ENCODE peak calls at places on chromosomes 6 and 20, in six cellular contexts. One of them, this sample, is unnamed.
A peak's percentile ranks its signal among the peaks of the same experiment; 100 is the strongest.

GRCh38 chr6:34143884-34144580 is 1.9 kb downstream of the GRM4 start:
- DNase-seq in activated naive CD4-positive, alpha-beta T cell: no peak
- DNase-seq in fibroblast of the aortic adventitia: no peak
- DNase-seq in ureter: no peak
- DNase-seq in activated CD4-positive, alpha-beta T cell treated with anti-CD3 and anti-CD28 coated beads, Interleukin-2, amount 50 U/mL, for 4 hours: peak; percentile 36
- DNase-seq in NCI-H345: peak; percentile 55
- DNase-seq in this sample: peak; percentile 55

GRCh38 chr6:51927450-51927849 is 160.0 kb downstream of the PKHD1 start:
- DNase-seq in activated naive CD4-positive, alpha-beta T cell: no peak
- DNase-seq in fibroblast of the aortic adventitia: no peak
- DNase-seq in ureter: no peak
- DNase-seq in activated CD4-positive, alpha-beta T cell treated with anti-CD3 and anti-CD28 coated beads, Interleukin-2, amount 50 U/mL, for 4 hours: no peak
- DNase-seq in NCI-H345: no peak
- DNase-seq in this sample: no peak

GRCh38 chr6:137013738-137014602 is 30.8 kb downstream of the IL20RA start:
- DNase-seq in activated naive CD4-positive, alpha-beta T cell: no peak
- DNase-seq in fibroblast of the aortic adventitia: peak; percentile 77
- DNase-seq in ureter: no peak
- DNase-seq in activated CD4-positive, alpha-beta T cell treated with anti-CD3 and anti-CD28 coated beads, Interleukin-2, amount 50 U/mL, for 4 hours: no peak
- DNase-seq in NCI-H345: peak; percentile 49
- DNase-seq in this sample: peak; percentile 52

GRCh38 chr6:81938991-81939773 is 186.7 kb upstream of the TENT5A start:
- DNase-seq in activated naive CD4-positive, alpha-beta T cell: no peak
- DNase-seq in fibroblast of the aortic adventitia: peak; percentile 97
- DNase-seq in ureter: no peak
- DNase-seq in activated CD4-positive, alpha-beta T cell treated with anti-CD3 and anti-CD28 coated beads, Interleukin-2, amount 50 U/mL, for 4 hours: no peak
- DNase-seq in NCI-H345: no peak
- DNase-seq in this sample: no peak

GRCh38 chr6:70281923-70282902 is 20.7 kb downstream of the COL9A1 start:
- DNase-seq in activated naive CD4-positive, alpha-beta T cell: no peak
- DNase-seq in fibroblast of the aortic adventitia: no peak
- DNase-seq in ureter: no peak
- DNase-seq in activated CD4-positive, alpha-beta T cell treated with anti-CD3 and anti-CD28 coated beads, Interleukin-2, amount 50 U/mL, for 4 hours: no peak
- DNase-seq in NCI-H345: no peak
- DNase-seq in this sample: no peak

GRCh38 chr6:17574871-17575560 is 25.1 kb upstream of the FAM8A1 start:
- DNase-seq in activated naive CD4-positive, alpha-beta T cell: no peak
- DNase-seq in fibroblast of the aortic adventitia: peak; percentile 83
- DNase-seq in ureter: no peak
- DNase-seq in activated CD4-positive, alpha-beta T cell treated with anti-CD3 and anti-CD28 coated beads, Interleukin-2, amount 50 U/mL, for 4 hours: no peak
- DNase-seq in NCI-H345: no peak
- DNase-seq in this sample: no peak

GRCh38 chr20:62772103-62772611 is 24.1 kb upstream of the MRGBP start:
- DNase-seq in activated naive CD4-positive, alpha-beta T cell: no peak
- DNase-seq in fibroblast of the aortic adventitia: no peak
- DNase-seq in ureter: no peak
- DNase-seq in activated CD4-positive, alpha-beta T cell treated with anti-CD3 and anti-CD28 coated beads, Interleukin-2, amount 50 U/mL, for 4 hours: no peak
- DNase-seq in NCI-H345: no peak
- DNase-seq in this sample: no peak

GRCh38 chr20:54476336-54476928 is 1.0 kb downstream of the DOK5 start:
- DNase-seq in activated naive CD4-positive, alpha-beta T cell: no peak
- DNase-seq in fibroblast of the aortic adventitia: peak; percentile 23
- DNase-seq in ureter: no peak
- DNase-seq in activated CD4-positive, alpha-beta T cell treated with anti-CD3 and anti-CD28 coated beads, Interleukin-2, amount 50 U/mL, for 4 hours: no peak
- DNase-seq in NCI-H345: no peak
- DNase-seq in this sample: no peak

GRCh38 chr20:56426026-56426425 is 14.0 kb downstream of the CASS4 start:
- DNase-seq in activated naive CD4-positive, alpha-beta T cell: no peak
- DNase-seq in fibroblast of the aortic adventitia: no peak
- DNase-seq in ureter: no peak
- DNase-seq in activated CD4-positive, alpha-beta T cell treated with anti-CD3 and anti-CD28 coated beads, Interleukin-2, amount 50 U/mL, for 4 hours: no peak
- DNase-seq in NCI-H345: no peak
- DNase-seq in this sample: no peak

GRCh38 chr20:208937-209566 is 18.0 kb upstream of the DEFB129 start:
- DNase-seq in activated naive CD4-positive, alpha-beta T cell: no peak
- DNase-seq in fibroblast of the aortic adventitia: peak; percentile 80
- DNase-seq in ureter: no peak
- DNase-seq in activated CD4-positive, alpha-beta T cell treated with anti-CD3 and anti-CD28 coated beads, Interleukin-2, amount 50 U/mL, for 4 hours: no peak
- DNase-seq in NCI-H345: peak; percentile 6
- DNase-seq in this sample: peak; percentile 65

GRCh38 chr6:15330174-15330934 is 84.5 kb downstream of the JARID2 start:
- DNase-seq in activated naive CD4-positive, alpha-beta T cell: no peak
- DNase-seq in fibroblast of the aortic adventitia: peak; percentile 69
- DNase-seq in ureter: no peak
- DNase-seq in activated CD4-positive, alpha-beta T cell treated with anti-CD3 and anti-CD28 coated beads, Interleukin-2, amount 50 U/mL, for 4 hours: no peak
- DNase-seq in NCI-H345: no peak
- DNase-seq in this sample: no peak

GRCh38 chr6:57262901-57263694 is 41.0 kb upstream of the RAB23 start:
- DNase-seq in activated naive CD4-positive, alpha-beta T cell: no peak
- DNase-seq in fibroblast of the aortic adventitia: peak; percentile 97
- DNase-seq in ureter: no peak
- DNase-seq in activated CD4-positive, alpha-beta T cell treated with anti-CD3 and anti-CD28 coated beads, Interleukin-2, amount 50 U/mL, for 4 hours: no peak
- DNase-seq in NCI-H345: no peak
- DNase-seq in this sample: no peak

GRCh38 chr20:41086402-41087324 is 50.7 kb upstream of the PLCG1 start:
- DNase-seq in activated naive CD4-positive, alpha-beta T cell: no peak
- DNase-seq in fibroblast of the aortic adventitia: no peak
- DNase-seq in ureter: no peak
- DNase-seq in activated CD4-positive, alpha-beta T cell treated with anti-CD3 and anti-CD28 coated beads, Interleukin-2, amount 50 U/mL, for 4 hours: no peak
- DNase-seq in NCI-H345: peak; percentile 89
- DNase-seq in this sample: peak; percentile 93

GRCh38 chr6:1670711-1671462 is 61.2 kb downstream of the FOXC1 start:
- DNase-seq in activated naive CD4-positive, alpha-beta T cell: no peak
- DNase-seq in fibroblast of the aortic adventitia: peak; percentile 26
- DNase-seq in ureter: no peak
- DNase-seq in activated CD4-positive, alpha-beta T cell treated with anti-CD3 and anti-CD28 coated beads, Interleukin-2, amount 50 U/mL, for 4 hours: no peak
- DNase-seq in NCI-H345: no peak
- DNase-seq in this sample: no peak

GRCh38 chr6:43628392-43629103 is 516 bp downstream of the GTPBP2 start:
- DNase-seq in activated naive CD4-positive, alpha-beta T cell: peak; percentile 17
- DNase-seq in fibroblast of the aortic adventitia: peak; percentile 58
- DNase-seq in ureter: peak; percentile 73
- DNase-seq in activated CD4-positive, alpha-beta T cell treated with anti-CD3 and anti-CD28 coated beads, Interleukin-2, amount 50 U/mL, for 4 hours: peak; percentile 39
- DNase-seq in NCI-H345: peak; percentile 67
- DNase-seq in this sample: peak; percentile 37

GRCh38 chr20:58714340-58714922 is 21.8 kb downstream of the NPEPL1 start:
- DNase-seq in activated naive CD4-positive, alpha-beta T cell: no peak
- DNase-seq in fibroblast of the aortic adventitia: no peak
- DNase-seq in ureter: peak; percentile 40
- DNase-seq in activated CD4-positive, alpha-beta T cell treated with anti-CD3 and anti-CD28 coated beads, Interleukin-2, amount 50 U/mL, for 4 hours: no peak
- DNase-seq in NCI-H345: no peak
- DNase-seq in this sample: no peak

GRCh38 chr6:53426544-53427270 is 78.0 kb upstream of the ELOVL5 start:
- DNase-seq in activated naive CD4-positive, alpha-beta T cell: no peak
- DNase-seq in fibroblast of the aortic adventitia: no peak
- DNase-seq in ureter: no peak
- DNase-seq in activated CD4-positive, alpha-beta T cell treated with anti-CD3 and anti-CD28 coated beads, Interleukin-2, amount 50 U/mL, for 4 hours: no peak
- DNase-seq in NCI-H345: no peak
- DNase-seq in this sample: no peak

GRCh38 chr6:16105874-16106273 is 23.0 kb upstream of the MYLIP start:
- DNase-seq in activated naive CD4-positive, alpha-beta T cell: no peak
- DNase-seq in fibroblast of the aortic adventitia: peak; percentile 85
- DNase-seq in ureter: no peak
- DNase-seq in activated CD4-positive, alpha-beta T cell treated with anti-CD3 and anti-CD28 coated beads, Interleukin-2, amount 50 U/mL, for 4 hours: no peak
- DNase-seq in NCI-H345: no peak
- DNase-seq in this sample: no peak

GRCh38 chr6:101016163-101016562 is 135.0 kb upstream of the ASCC3 start:
- DNase-seq in activated naive CD4-positive, alpha-beta T cell: no peak
- DNase-seq in fibroblast of the aortic adventitia: no peak
- DNase-seq in ureter: no peak
- DNase-seq in activated CD4-positive, alpha-beta T cell treated with anti-CD3 and anti-CD28 coated beads, Interleukin-2, amount 50 U/mL, for 4 hours: no peak
- DNase-seq in NCI-H345: no peak
- DNase-seq in this sample: no peak

GRCh38 chr6:42569102-42570028 is 5.5 kb downstream of the UBR2 start:
- DNase-seq in activated naive CD4-positive, alpha-beta T cell: no peak
- DNase-seq in fibroblast of the aortic adventitia: peak; percentile 95
- DNase-seq in ureter: no peak
- DNase-seq in activated CD4-positive, alpha-beta T cell treated with anti-CD3 and anti-CD28 coated beads, Interleukin-2, amount 50 U/mL, for 4 hours: no peak
- DNase-seq in NCI-H345: no peak
- DNase-seq in this sample: no peak

GRCh38 chr6:140321891-140322290 is 947.4 kb upstream of the CITED2 start:
- DNase-seq in activated naive CD4-positive, alpha-beta T cell: no peak
- DNase-seq in fibroblast of the aortic adventitia: no peak
- DNase-seq in ureter: no peak
- DNase-seq in activated CD4-positive, alpha-beta T cell treated with anti-CD3 and anti-CD28 coated beads, Interleukin-2, amount 50 U/mL, for 4 hours: no peak
- DNase-seq in NCI-H345: no peak
- DNase-seq in this sample: no peak

GRCh38 chr6:166501246-166501645 is 85.2 kb downstream of the RAMACL start:
- DNase-seq in activated naive CD4-positive, alpha-beta T cell: no peak
- DNase-seq in fibroblast of the aortic adventitia: no peak
- DNase-seq in ureter: no peak
- DNase-seq in activated CD4-positive, alpha-beta T cell treated with anti-CD3 and anti-CD28 coated beads, Interleukin-2, amount 50 U/mL, for 4 hours: no peak
- DNase-seq in NCI-H345: no peak
- DNase-seq in this sample: no peak

GRCh38 chr6:144581807-144582537 is 296.8 kb downstream of the UTRN start:
- DNase-seq in activated naive CD4-positive, alpha-beta T cell: no peak
- DNase-seq in fibroblast of the aortic adventitia: peak; percentile 43
- DNase-seq in ureter: no peak
- DNase-seq in activated CD4-positive, alpha-beta T cell treated with anti-CD3 and anti-CD28 coated beads, Interleukin-2, amount 50 U/mL, for 4 hours: peak; percentile 3
- DNase-seq in NCI-H345: no peak
- DNase-seq in this sample: peak; percentile 47

GRCh38 chr6:168133707-168134398 is 54.8 kb upstream of the FRMD1 start:
- DNase-seq in activated naive CD4-positive, alpha-beta T cell: no peak
- DNase-seq in fibroblast of the aortic adventitia: no peak
- DNase-seq in ureter: peak; percentile 42
- DNase-seq in activated CD4-positive, alpha-beta T cell treated with anti-CD3 and anti-CD28 coated beads, Interleukin-2, amount 50 U/mL, for 4 hours: no peak
- DNase-seq in NCI-H345: no peak
- DNase-seq in this sample: no peak

GRCh38 chr6:40482532-40482931 is 104.6 kb downstream of the LRFN2 start:
- DNase-seq in activated naive CD4-positive, alpha-beta T cell: no peak
- DNase-seq in fibroblast of the aortic adventitia: no peak
- DNase-seq in ureter: no peak
- DNase-seq in activated CD4-positive, alpha-beta T cell treated with anti-CD3 and anti-CD28 coated beads, Interleukin-2, amount 50 U/mL, for 4 hours: no peak
- DNase-seq in NCI-H345: no peak
- DNase-seq in this sample: no peak

GRCh38 chr6:73577605-73578160 is 56.9 kb upstream of the EEF1A1 start:
- DNase-seq in activated naive CD4-positive, alpha-beta T cell: no peak
- DNase-seq in fibroblast of the aortic adventitia: peak; percentile 29
- DNase-seq in ureter: no peak
- DNase-seq in activated CD4-positive, alpha-beta T cell treated with anti-CD3 and anti-CD28 coated beads, Interleukin-2, amount 50 U/mL, for 4 hours: no peak
- DNase-seq in NCI-H345: no peak
- DNase-seq in this sample: no peak

GRCh38 chr20:54083459-54083858 is 13.1 kb upstream of the BCAS1 start:
- DNase-seq in activated naive CD4-positive, alpha-beta T cell: no peak
- DNase-seq in fibroblast of the aortic adventitia: no peak
- DNase-seq in ureter: no peak
- DNase-seq in activated CD4-positive, alpha-beta T cell treated with anti-CD3 and anti-CD28 coated beads, Interleukin-2, amount 50 U/mL, for 4 hours: no peak
- DNase-seq in NCI-H345: no peak
- DNase-seq in this sample: no peak

GRCh38 chr6:45663181-45664180 is 285.7 kb upstream of the SUPT3H start:
- DNase-seq in activated naive CD4-positive, alpha-beta T cell: peak; percentile 14
- DNase-seq in fibroblast of the aortic adventitia: peak; percentile 42
- DNase-seq in ureter: no peak
- DNase-seq in activated CD4-positive, alpha-beta T cell treated with anti-CD3 and anti-CD28 coated beads, Interleukin-2, amount 50 U/mL, for 4 hours: peak; percentile 7
- DNase-seq in NCI-H345: no peak
- DNase-seq in this sample: no peak

GRCh38 chr20:41587523-41587922 is 30.7 kb downstream of the CHD6 start:
- DNase-seq in activated naive CD4-positive, alpha-beta T cell: no peak
- DNase-seq in fibroblast of the aortic adventitia: no peak
- DNase-seq in ureter: no peak
- DNase-seq in activated CD4-positive, alpha-beta T cell treated with anti-CD3 and anti-CD28 coated beads, Interleukin-2, amount 50 U/mL, for 4 hours: no peak
- DNase-seq in NCI-H345: no peak
- DNase-seq in this sample: no peak

GRCh38 chr6:11231108-11231463 is 1.4 kb downstream of the NEDD9 start:
- DNase-seq in activated naive CD4-positive, alpha-beta T cell: no peak
- DNase-seq in fibroblast of the aortic adventitia: no peak
- DNase-seq in ureter: no peak
- DNase-seq in activated CD4-positive, alpha-beta T cell treated with anti-CD3 and anti-CD28 coated beads, Interleukin-2, amount 50 U/mL, for 4 hours: no peak
- DNase-seq in NCI-H345: no peak
- DNase-seq in this sample: no peak

GRCh38 chr6:108684809-108685329 is 124.2 kb downstream of the FOXO3 start:
- DNase-seq in activated naive CD4-positive, alpha-beta T cell: no peak
- DNase-seq in fibroblast of the aortic adventitia: peak; percentile 49
- DNase-seq in ureter: no peak
- DNase-seq in activated CD4-positive, alpha-beta T cell treated with anti-CD3 and anti-CD28 coated beads, Interleukin-2, amount 50 U/mL, for 4 hours: no peak
- DNase-seq in NCI-H345: no peak
- DNase-seq in this sample: no peak

GRCh38 chr20:9256359-9256758 is 187.5 kb downstream of the PLCB4 start:
- DNase-seq in activated naive CD4-positive, alpha-beta T cell: no peak
- DNase-seq in fibroblast of the aortic adventitia: no peak
- DNase-seq in ureter: no peak
- DNase-seq in activated CD4-positive, alpha-beta T cell treated with anti-CD3 and anti-CD28 coated beads, Interleukin-2, amount 50 U/mL, for 4 hours: no peak
- DNase-seq in NCI-H345: no peak
- DNase-seq in this sample: no peak

GRCh38 chr20:12068146-12068545 is 150.5 kb downstream of the BTBD3 start:
- DNase-seq in activated naive CD4-positive, alpha-beta T cell: no peak
- DNase-seq in fibroblast of the aortic adventitia: peak; percentile 23
- DNase-seq in ureter: no peak
- DNase-seq in activated CD4-positive, alpha-beta T cell treated with anti-CD3 and anti-CD28 coated beads, Interleukin-2, amount 50 U/mL, for 4 hours: no peak
- DNase-seq in NCI-H345: no peak
- DNase-seq in this sample: no peak